ENCODE peak calls at places on chromosomes 7 and 10, in nine cellular contexts. Y, S, Q, I, A, U, W, E and H are unnamed samples.

GRCh38 chr10:110209399-110209925 is 2.1 kb downstream of the MXI1 start:
- DNase-seq in A (peak; percentile 48), W (peak; percentile 79), E (no peak), S (peak; percentile 85), U (peak; percentile 43), Q (peak; percentile 65), Y (peak; percentile 54), I (peak; percentile 85), H (peak; percentile 82)

GRCh38 chr7:156969972-156970420 is 20.5 kb downstream of the NOM1 start:
- DNase-seq in A (peak; percentile 43), U (no peak), W (no peak), S (no peak), Q (no peak), I (no peak), Y (peak; percentile 21), E (peak; percentile 28), H (no peak)

GRCh38 chr7:46291064-46291463 is 370.0 kb upstream of the IGFBP3 start:
- DNase-seq in E (peak; percentile 71), W (no peak), Y (peak; percentile 17), I (no peak), S (peak; percentile 21), A (no peak), Q (no peak), U (no peak), H (no peak)

GRCh38 chr10:102596506-102596971 is 47.7 kb upstream of the TRIM8 start:
- DNase-seq in I (peak; percentile 61), Q (peak; percentile 32), U (no peak), A (peak; percentile 46), Y (peak; percentile 54), E (no peak), W (no peak), S (peak; percentile 77), H (no peak)

GRCh38 chr7:130189281-130189782 is 15.9 kb downstream of the TMEM209 start:
- DNase-seq in W (no peak), Q (no peak), A (no peak), S (no peak), Y (no peak), I (no peak), E (no peak), U (no peak), H (no peak)

GRCh38 chr7:4861227-4861626 is 603 bp downstream of the PAPOLB start:
- DNase-seq in A (no peak), W (no peak), Y (no peak), E (no peak), S (no peak), Q (no peak), I (no peak), U (no peak), H (no peak)

GRCh38 chr10:91653214-91653875 is 20.5 kb upstream of the PPP1R3C start:
- DNase-seq in S (no peak), I (no peak), Q (no peak), W (no peak), A (no peak), U (no peak), E (peak; percentile 92), Y (peak; percentile 39), H (no peak)

GRCh38 chr10:9342865-9343450 is 1288.5 kb downstream of the GATA3 start:
- DNase-seq in S (peak; percentile 73), W (no peak), U (no peak), Y (peak; percentile 65), Q (no peak), I (no peak), A (no peak), E (no peak), H (no peak)

GRCh38 chr7:150447966-150448788 is 2.3 kb upstream of the GIMAP8 start:
- DNase-seq in I (no peak), U (no peak), Q (no peak), A (no peak), W (peak; percentile 48), E (no peak), S (no peak), Y (no peak), H (no peak)

GRCh38 chr10:35640474-35640873 is 1.6 kb downstream of the FZD8 start:
- DNase-seq in A (peak; percentile 55), I (peak; percentile 70), U (peak; percentile 67), Q (peak; percentile 69), Y (peak; percentile 69), W (no peak), E (no peak), S (peak; percentile 87), H (peak; percentile 70)

GRCh38 chr7:1749351-1749863 is 79.3 kb downstream of the ELFN1 start:
- DNase-seq in W (no peak), Y (no peak), I (no peak), S (no peak), E (no peak), Q (no peak), U (no peak), A (no peak), H (no peak)

GRCh38 chr7:5143935-5144903 is 45.8 kb upstream of the WIPI2 start:
- DNase-seq in I (no peak), A (no peak), W (peak; percentile 85), S (no peak), Y (no peak), E (no peak), Q (no peak), U (no peak), H (no peak)

GRCh38 chr7:149864023-149864422 is 9.7 kb upstream of the ATP6V0E2 start:
- DNase-seq in Y (no peak), I (no peak), A (no peak), S (no peak), Q (no peak), E (no peak), U (no peak), W (no peak), H (no peak)

GRCh38 chr7:46786221-46786951 is 795.5 kb downstream of the TNS3 start:
- DNase-seq in A (peak; percentile 26), U (no peak), Q (no peak), I (no peak), W (no peak), S (no peak), E (peak; percentile 28), Y (no peak), H (no peak)

GRCh38 chr7:2520131-2520807 is 695 bp downstream of the LFNG start:
- DNase-seq in I (no peak), Q (no peak), A (no peak), E (no peak), U (no peak), S (peak; percentile 23), Y (no peak), W (peak; percentile 70), H (no peak)

DNA sequence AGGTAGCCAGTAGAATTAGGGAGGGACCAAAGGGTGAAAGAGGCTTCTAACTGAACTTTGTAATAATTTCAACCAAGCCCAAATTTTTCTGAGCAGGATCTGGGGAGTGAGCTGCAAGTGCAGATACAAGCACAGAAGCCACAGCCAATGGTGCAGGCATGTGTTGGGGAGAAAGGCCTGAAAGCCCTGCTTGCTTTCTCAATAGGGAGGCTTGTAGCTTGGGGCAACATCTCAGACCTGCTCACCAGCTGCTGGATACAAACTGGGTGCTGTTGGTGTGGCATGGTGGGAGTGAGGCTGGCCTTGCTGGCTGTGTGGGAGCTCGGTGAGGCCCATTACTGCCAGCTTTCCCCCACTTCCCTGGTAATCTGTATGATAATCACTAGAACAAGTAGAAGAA is 688.5 kb upstream of the SEMA3D start:
- DNase-seq in A (no peak), U (no peak), Y (no peak), S (no peak), Q (no peak), I (no peak), E (no peak), W (no peak), H (no peak)
- TF ChIP-seq CTCF in A (no peak), U (no peak), Y (no peak), S (no peak), Q (no peak), I (no peak), E (no peak), W (no peak), H (no peak)

GRCh38 chr10:48791267-48791928 is 106.7 kb downstream of the WDFY4 start:
- DNase-seq in S (no peak), W (no peak), Y (no peak), E (no peak), A (no peak), Q (no peak), I (no peak), U (no peak), H (peak; percentile 54)
- H3K27me3 ChIP-seq in S (peaks cover 49% of the 10 kb centered on the region), W (no peaks in the 10 kb centered on the region), Y (peaks cover 2% of the 10 kb centered on the region), E (no peaks in the 10 kb centered on the region), A (no peaks in the 10 kb centered on the region), Q (no peaks in the 10 kb centered on the region), I (peaks cover 9% of the 10 kb centered on the region), U (no peaks in the 10 kb centered on the region), H (no peaks in the 10 kb centered on the region)

GRCh38 chr7:134599371-134599770 is 47.3 kb upstream of the BPGM start:
- DNase-seq in W (no peak), I (no peak), U (no peak), S (no peak), Q (no peak), E (no peak), Y (no peak), A (no peak), H (no peak)

GRCh38 chr7:134589491-134589941 is 40.6 kb downstream of the AKR1B15 start:
- DNase-seq in Q (no peak), A (peak; percentile 21), E (no peak), W (no peak), Y (no peak), S (no peak), I (peak; percentile 49), U (no peak), H (no peak)

GRCh38 chr7:134594877-134595276 is 46.0 kb downstream of the AKR1B15 start:
- DNase-seq in I (no peak), A (no peak), E (no peak), S (no peak), W (no peak), Y (peak; percentile 27), Q (no peak), U (no peak), H (no peak)

DNA sequence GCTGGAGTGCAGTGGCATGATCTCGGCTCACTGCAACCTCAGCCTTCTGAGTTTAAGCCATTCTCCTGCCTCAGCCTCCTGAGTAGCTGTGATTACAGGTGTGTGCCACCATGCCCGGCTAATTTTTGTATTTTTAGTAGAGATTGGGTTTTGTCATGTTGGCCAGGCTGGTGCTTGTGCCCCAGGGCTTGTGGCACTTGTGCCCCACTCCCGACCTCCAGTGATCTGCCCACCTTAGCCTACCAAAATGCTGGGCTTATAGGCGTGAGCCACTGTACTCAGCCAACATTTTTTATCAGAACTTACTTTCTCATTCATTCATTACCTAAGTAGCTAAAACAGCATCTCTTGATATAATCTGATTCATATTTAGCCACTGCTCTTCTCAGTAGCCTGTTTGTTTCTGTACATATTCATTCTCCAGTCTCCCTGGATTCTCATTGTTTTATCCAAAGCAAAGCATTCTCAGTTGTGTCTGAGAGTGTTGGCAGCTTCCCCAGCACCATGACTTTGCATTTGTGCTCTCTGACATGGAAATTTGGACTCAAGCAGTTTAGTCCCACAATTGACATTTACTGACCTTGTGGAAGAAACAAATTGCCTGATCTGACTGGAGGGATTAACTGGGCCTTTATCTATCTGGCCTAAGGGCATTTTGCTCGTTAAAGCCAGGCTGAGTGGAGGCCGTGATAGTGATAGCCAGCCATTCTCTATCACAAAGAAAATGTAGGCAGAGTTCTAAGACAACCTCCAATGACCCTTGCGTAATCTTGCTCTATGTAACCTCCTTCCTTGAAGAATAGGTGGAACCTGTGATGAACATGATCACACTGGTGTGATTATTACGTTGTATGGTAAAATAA is 44.9 kb downstream of the AKR1B15 start:
- DNase-seq in I (peak; percentile 90), Q (peak; percentile 76), E (no peak), Y (peak; percentile 95), U (peak; percentile 35), S (peak; percentile 44), W (no peak), A (peak; percentile 24), H (peak; percentile 90)
- H3K4me1 ChIP-seq in I (peaks cover 22% of the 10 kb centered on the region), Q (peaks cover 16% of the 10 kb centered on the region), E (peaks cover 13% of the 10 kb centered on the region), Y (no peaks in the 10 kb centered on the region), U (peaks cover 1% of the 10 kb centered on the region), S (peaks cover 6% of the 10 kb centered on the region), W (no peaks in the 10 kb centered on the region), A (no peaks in the 10 kb centered on the region), H (peaks cover 17% of the 10 kb centered on the region)

GRCh38 chr7:18566205-18566604 is 70.7 kb downstream of the HDAC9 start:
- DNase-seq in S (no peak), Y (no peak), U (no peak), Q (no peak), E (no peak), W (no peak), I (no peak), A (no peak), H (no peak)
- TF ChIP-seq CTCF in S (no peak), Y (no peak), U (no peak), Q (no peak), E (no peak), W (no peak), I (no peak), A (no peak), H (no peak)